ENCODE peak calls at places on chromosomes 11 and 22, in ten cellular contexts. X is Kasumi-1; M is bronchial epithelial cell; L is activated CD8-positive, alpha-beta T cell treated with anti-CD3 and anti-CD28 coated beads for 36 hours; H is activated CD4-positive, alpha-beta T cell treated with anti-CD3 and anti-CD28 coated beads, Interleukin-2, amount 50 U/mL, for 48 hours; D is HFF-Myc; K is fibroblast of villous mesenchyme; E is right lobe of liver; I is T-helper 2 cell; W is activated CD4-positive, CD25-positive, alpha-beta regulatory T cell. Z is an unnamed sample.

GRCh38 chr11:67489203-67489859 is 6.5 kb downstream of the AIP start:
- DNase-seq in H (no peak), I (no peak), M (no peak), D (no peak), E (no peak), K (no peak), W (no peak), L (no peak), X (no peak), Z (no peak)

GRCh38 chr11:35484435-35484834 is 41.0 kb downstream of the PAMR1 start:
- DNase-seq in M (peak; percentile 48), L (no peak), H (no peak), W (no peak), D (no peak), X (no peak), K (peak; percentile 46), E (no peak), I (no peak), Z (peak; percentile 95)

GRCh38 chr11:61966673-61967176 is 709 bp downstream of the FTH1 start:
- DNase-seq in I (no peak), M (no peak), D (no peak), K (peak; percentile 36), L (peak; percentile 56), E (peak; percentile 47), H (peak; percentile 40), W (no peak), X (peak; percentile 16), Z (peak; percentile 49)

GRCh38 chr11:101126551-101127347 is 2.9 kb downstream of the PGR start:
- DNase-seq in E (peak; percentile 24), H (no peak), L (no peak), W (no peak), K (peak; percentile 69), M (no peak), D (no peak), I (no peak), X (no peak), Z (no peak)

GRCh38 chr11:59263225-59263894 is 50.6 kb upstream of the MPEG1 start:
- DNase-seq in D (no peak), W (no peak), M (no peak), L (peak; percentile 22), I (no peak), E (peak; percentile 67), K (no peak), X (peak; percentile 7), H (no peak), Z (peak; percentile 50)

GRCh38 chr11:72426758-72427157 is 7.6 kb downstream of the CLPB start:
- DNase-seq in E (no peak), M (no peak), D (no peak), I (no peak), L (no peak), H (no peak), W (no peak), X (no peak), K (no peak), Z (no peak)

GRCh38 chr11:86101941-86102407 is 33.1 kb upstream of the PICALM start:
- DNase-seq in D (no peak), L (no peak), K (peak; percentile 54), I (no peak), W (no peak), X (no peak), M (peak; percentile 80), E (no peak), H (no peak), Z (peak; percentile 81)

GRCh38 chr11:442611-443081 is 835 bp upstream of the ANO9 start:
- DNase-seq in I (no peak), D (no peak), K (no peak), W (no peak), M (no peak), X (no peak), L (no peak), E (no peak), H (no peak), Z (no peak)

GRCh38 chr11:134659882-134660281 is 247.8 kb upstream of the B3GAT1 start:
- DNase-seq in D (no peak), H (no peak), M (no peak), E (no peak), X (no peak), I (no peak), L (no peak), W (no peak), K (no peak), Z (no peak)

GRCh38 chr11:127345819-127346459 is 345.4 kb upstream of the KIRREL3 start:
- DNase-seq in L (peak; percentile 23), M (peak; percentile 13), X (peak; percentile 24), E (no peak), K (peak; percentile 4), I (no peak), D (peak; percentile 4), H (peak; percentile 18), W (no peak), Z (peak; percentile 64)

GRCh38 chr22:48140261-48140660 is 1377.8 kb downstream of the TBC1D22A start:
- DNase-seq in X (no peak), L (no peak), H (no peak), M (no peak), E (no peak), I (no peak), W (no peak), D (no peak), K (no peak), Z (no peak)

GRCh38 chr11:5178046-5178837 is 22.2 kb downstream of the OR51V1 start:
- DNase-seq in L (no peak), D (no peak), X (no peak), E (no peak), I (no peak), K (no peak), H (no peak), M (no peak), W (no peak), Z (no peak)

GRCh38 chr22:46175631-46176030 is 25.3 kb downstream of the PPARA start:
- DNase-seq in E (no peak), I (no peak), L (no peak), H (no peak), M (peak; percentile 37), K (peak; percentile 36), W (no peak), D (no peak), X (no peak), Z (peak; percentile 79)

GRCh38 chr11:8067929-8068575 is 13.0 kb upstream of the TUB start:
- DNase-seq in I (no peak), X (no peak), W (no peak), D (no peak), L (no peak), H (no peak), E (no peak), K (peak; percentile 72), M (no peak), Z (no peak)

GRCh38 chr22:33850724-33851123 is 69.6 kb downstream of the LARGE1 start:
- DNase-seq in H (no peak), X (no peak), D (no peak), K (no peak), W (no peak), M (no peak), I (no peak), E (no peak), L (no peak), Z (no peak)

Z was measured in PC-3.